ENCODE peak calls at places on chromosomes 13 and 19, in six cellular contexts. H is fibroblast of lung, P is PC-9, E is brain microvascular endothelial cell, D is NCI-H2171 treated with DMSO at 0.1 percent for 48 hours, A is T-helper 17 cell. B is an unnamed sample.
A peak's percentile ranks its signal among the peaks of the same experiment; 100 is the strongest.

GRCh38 chr19:18589380-18590272 is 1.0 kb downstream of the REX1BD start:
- DNase-seq in A (peak; percentile 61), H (peak; percentile 48), E (peak; percentile 42), P (peak; percentile 70), D (peak; percentile 95), B (peak; percentile 80)

GRCh38 chr13:33172911-33173310 is 112.6 kb downstream of the STARD13 start:
- DNase-seq in D (no peak), H (no peak), A (no peak), E (no peak), P (no peak), B (no peak)

GRCh38 chr19:47776568-47776967 is 1.9 kb upstream of the SELENOW start:
- DNase-seq in D (peak; percentile 68), A (no peak), H (no peak), P (peak; percentile 95), E (no peak), B (peak; percentile 94)

GRCh38 chr13:45728759-45729158 is 26.6 kb downstream of the CBY2 start:
- DNase-seq in E (no peak), A (no peak), P (no peak), D (no peak), H (no peak), B (peak; percentile 28)

GRCh38 chr13:66519259-66519658 is 710.9 kb downstream of the PCDH9 start:
- DNase-seq in D (no peak), A (no peak), E (no peak), H (no peak), P (no peak), B (no peak)

GRCh38 chr13:77820431-77821149 is 98.0 kb downstream of the EDNRB start:
- DNase-seq in A (no peak), E (no peak), P (no peak), D (peak; percentile 1), H (no peak), B (peak; percentile 8)

GRCh38 chr13:94454906-94455305 is 24.6 kb downstream of the DCT start:
- DNase-seq in H (peak; percentile 62), P (no peak), D (no peak), A (no peak), E (no peak), B (no peak)

GRCh38 chr19:10679743-10680142 is 21.5 kb upstream of the QTRT1 start:
- DNase-seq in P (no peak), A (no peak), D (no peak), H (no peak), E (no peak), B (no peak)

GRCh38 chr19:4556574-4557185 is 2.8 kb downstream of the SEMA6B start:
- DNase-seq in D (no peak), E (no peak), H (no peak), P (peak; percentile 41), A (no peak), B (peak; percentile 90)

GRCh38 chr13:64130600-64130999 is 2715.0 kb upstream of the PCDH20 start:
- DNase-seq in E (no peak), A (no peak), P (no peak), D (no peak), H (no peak), B (no peak)

GRCh38 chr19:46737761-46738171 is 8.1 kb upstream of the FKRP start:
- DNase-seq in A (no peak), H (no peak), D (no peak), P (no peak), E (no peak), B (no peak)

GRCh38 chr19:14361824-14362223 is 19.4 kb upstream of the ADGRE5 start:
- DNase-seq in E (no peak), A (no peak), H (no peak), D (peak; percentile 13), P (no peak), B (peak; percentile 38)

GRCh38 chr13:92807343-92807742 is 419.3 kb upstream of the GPC6 start:
- DNase-seq in D (no peak), E (peak; percentile 20), H (peak; percentile 70), A (no peak), P (no peak), B (no peak)

GRCh38 chr13:102440259-102440936 is 38.5 kb upstream of the FGF14 start:
- DNase-seq in A (no peak), H (no peak), D (peak; percentile 68), P (no peak), E (no peak), B (no peak)

GRCh38 chr19:14248578-14249011 is 42.6 kb upstream of the ADGRL1 start:
- DNase-seq in P (no peak), D (peak; percentile 90), H (peak; percentile 65), E (no peak), A (no peak), B (peak; percentile 33)

B was measured in dermis blood vessel endothelial cell.